ENCODE peak calls at places on chromosome 12, in seven cellular contexts. One of them, this sample, is unnamed.

GRCh38 chr12:69886101-69886500 is 61.1 kb downstream of the MYRFL start:
- DNase-seq in foreskin fibroblast: no peak
- DNase-seq in GM12865: no peak
- DNase-seq in CD8-positive, alpha-beta T cell: no peak
- DNase-seq in kidney: no peak
- DNase-seq in choroid plexus epithelial cell: no peak
- DNase-seq in dorsolateral prefrontal cortex: no peak
- DNase-seq in this sample: no peak

GRCh38 chr12:14784471-14784870 is 18.8 kb downstream of the WBP11 start:
- DNase-seq in foreskin fibroblast: no peak
- DNase-seq in GM12865: no peak
- DNase-seq in CD8-positive, alpha-beta T cell: no peak
- DNase-seq in kidney: no peak
- DNase-seq in choroid plexus epithelial cell: no peak
- DNase-seq in dorsolateral prefrontal cortex: no peak
- DNase-seq in this sample: no peak

GRCh38 chr12:107760207-107760816 is 625 bp downstream of the PRDM4 start:
- DNase-seq in foreskin fibroblast: no peak
- DNase-seq in GM12865: peak; percentile 45
- DNase-seq in CD8-positive, alpha-beta T cell: no peak
- DNase-seq in kidney: peak; percentile 78
- DNase-seq in choroid plexus epithelial cell: peak; percentile 14
- DNase-seq in dorsolateral prefrontal cortex: peak; percentile 52
- DNase-seq in this sample: peak; percentile 52

GRCh38 chr12:113077859-113078256 is 21.3 kb downstream of the DTX1 start:
- DNase-seq in foreskin fibroblast: no peak
- DNase-seq in GM12865: no peak
- DNase-seq in CD8-positive, alpha-beta T cell: no peak
- DNase-seq in kidney: peak; percentile 51
- DNase-seq in choroid plexus epithelial cell: no peak
- DNase-seq in dorsolateral prefrontal cortex: no peak
- DNase-seq in this sample: no peak

GRCh38 chr12:33115716-33116115 is 219.1 kb upstream of the PKP2 start:
- DNase-seq in foreskin fibroblast: no peak
- DNase-seq in GM12865: no peak
- DNase-seq in CD8-positive, alpha-beta T cell: no peak
- DNase-seq in kidney: no peak
- DNase-seq in choroid plexus epithelial cell: no peak
- DNase-seq in dorsolateral prefrontal cortex: no peak
- DNase-seq in this sample: no peak

GRCh38 chr12:95102916-95103671 is 29.7 kb upstream of the NR2C1 start:
- DNase-seq in foreskin fibroblast: peak; percentile 83
- DNase-seq in GM12865: peak; percentile 86
- DNase-seq in CD8-positive, alpha-beta T cell: no peak
- DNase-seq in kidney: no peak
- DNase-seq in choroid plexus epithelial cell: peak; percentile 83
- DNase-seq in dorsolateral prefrontal cortex: no peak
- DNase-seq in this sample: peak; percentile 84

GRCh38 chr12:139585-139984 is 73.0 kb downstream of the IQSEC3 start:
- DNase-seq in foreskin fibroblast: no peak
- DNase-seq in GM12865: no peak
- DNase-seq in CD8-positive, alpha-beta T cell: no peak
- DNase-seq in kidney: no peak
- DNase-seq in choroid plexus epithelial cell: peak; percentile 28
- DNase-seq in dorsolateral prefrontal cortex: no peak
- DNase-seq in this sample: no peak

GRCh38 chr12:81520064-81520945 is 238.8 kb downstream of the PPFIA2 start:
- DNase-seq in foreskin fibroblast: no peak
- DNase-seq in GM12865: peak; percentile 10
- DNase-seq in CD8-positive, alpha-beta T cell: no peak
- DNase-seq in kidney: no peak
- DNase-seq in choroid plexus epithelial cell: peak; percentile 39
- DNase-seq in dorsolateral prefrontal cortex: no peak
- DNase-seq in this sample: no peak

GRCh38 chr12:105315726-105316125 is 14.8 kb upstream of the C12orf75 start:
- DNase-seq in foreskin fibroblast: no peak
- DNase-seq in GM12865: no peak
- DNase-seq in CD8-positive, alpha-beta T cell: no peak
- DNase-seq in kidney: no peak
- DNase-seq in choroid plexus epithelial cell: no peak
- DNase-seq in dorsolateral prefrontal cortex: no peak
- DNase-seq in this sample: no peak

GRCh38 chr12:112151766-112152541 is 26.6 kb downstream of the TRAFD1 start:
- DNase-seq in foreskin fibroblast: no peak
- DNase-seq in GM12865: no peak
- DNase-seq in CD8-positive, alpha-beta T cell: no peak
- DNase-seq in kidney: no peak
- DNase-seq in choroid plexus epithelial cell: no peak
- DNase-seq in dorsolateral prefrontal cortex: peak; percentile 30
- DNase-seq in this sample: no peak

GRCh38 chr12:3176754-3177153 is 99.6 kb downstream of the TSPAN9 start:
- DNase-seq in foreskin fibroblast: no peak
- DNase-seq in GM12865: no peak
- DNase-seq in CD8-positive, alpha-beta T cell: no peak
- DNase-seq in kidney: peak; percentile 28
- DNase-seq in choroid plexus epithelial cell: no peak
- DNase-seq in dorsolateral prefrontal cortex: no peak
- DNase-seq in this sample: no peak

GRCh38 chr12:64890873-64891468 is 66.5 kb downstream of the TBC1D30 start:
- DNase-seq in foreskin fibroblast: peak; percentile 38
- DNase-seq in GM12865: peak; percentile 74
- DNase-seq in CD8-positive, alpha-beta T cell: no peak
- DNase-seq in kidney: no peak
- DNase-seq in choroid plexus epithelial cell: peak; percentile 78
- DNase-seq in dorsolateral prefrontal cortex: no peak
- DNase-seq in this sample: peak; percentile 22

GRCh38 chr12:30896461-30896860 is 30.1 kb upstream of the TSPAN11 start:
- DNase-seq in foreskin fibroblast: peak; percentile 10
- DNase-seq in GM12865: no peak
- DNase-seq in CD8-positive, alpha-beta T cell: no peak
- DNase-seq in kidney: no peak
- DNase-seq in choroid plexus epithelial cell: peak; percentile 48
- DNase-seq in dorsolateral prefrontal cortex: no peak
- DNase-seq in this sample: no peak

GRCh38 chr12:31204995-31205582 is 120.9 kb downstream of the SINHCAF start:
- DNase-seq in foreskin fibroblast: peak; percentile 8
- DNase-seq in GM12865: peak; percentile 65
- DNase-seq in CD8-positive, alpha-beta T cell: no peak
- DNase-seq in kidney: no peak
- DNase-seq in choroid plexus epithelial cell: peak; percentile 77
- DNase-seq in dorsolateral prefrontal cortex: no peak
- DNase-seq in this sample: peak; percentile 25

GRCh38 chr12:75554556-75554880 is 43.1 kb upstream of the KRR1 start:
- DNase-seq in foreskin fibroblast: no peak
- DNase-seq in GM12865: no peak
- DNase-seq in CD8-positive, alpha-beta T cell: no peak
- DNase-seq in kidney: no peak
- DNase-seq in choroid plexus epithelial cell: peak; percentile 54
- DNase-seq in dorsolateral prefrontal cortex: no peak
- DNase-seq in this sample: no peak

GRCh38 chr12:93577222-93577621 is 4.7 kb downstream of the SOCS2 start:
- DNase-seq in foreskin fibroblast: no peak
- DNase-seq in GM12865: no peak
- DNase-seq in CD8-positive, alpha-beta T cell: no peak
- DNase-seq in kidney: no peak
- DNase-seq in choroid plexus epithelial cell: no peak
- DNase-seq in dorsolateral prefrontal cortex: no peak
- DNase-seq in this sample: no peak

GRCh38 chr12:15856097-15856982 is 25.8 kb upstream of the STRAP start:
- DNase-seq in foreskin fibroblast: peak; percentile 56
- DNase-seq in GM12865: peak; percentile 72
- DNase-seq in CD8-positive, alpha-beta T cell: no peak
- DNase-seq in kidney: no peak
- DNase-seq in choroid plexus epithelial cell: peak; percentile 90
- DNase-seq in dorsolateral prefrontal cortex: no peak
- DNase-seq in this sample: peak; percentile 14

GRCh38 chr12:11958216-11959091 is 112.3 kb upstream of the BCL2L14 start:
- DNase-seq in foreskin fibroblast: peak; percentile 92
- DNase-seq in GM12865: peak; percentile 79
- DNase-seq in CD8-positive, alpha-beta T cell: no peak
- DNase-seq in kidney: no peak
- DNase-seq in choroid plexus epithelial cell: peak; percentile 98
- DNase-seq in dorsolateral prefrontal cortex: no peak
- DNase-seq in this sample: no peak

GRCh38 chr12:62429457-62429856 is 37.2 kb upstream of the MON2 start:
- DNase-seq in foreskin fibroblast: no peak
- DNase-seq in GM12865: no peak
- DNase-seq in CD8-positive, alpha-beta T cell: no peak
- DNase-seq in kidney: no peak
- DNase-seq in choroid plexus epithelial cell: no peak
- DNase-seq in dorsolateral prefrontal cortex: no peak
- DNase-seq in this sample: no peak

GRCh38 chr12:62435337-62436163 is 31.1 kb upstream of the MON2 start:
- DNase-seq in foreskin fibroblast: peak; percentile 49
- DNase-seq in GM12865: peak; percentile 68
- DNase-seq in CD8-positive, alpha-beta T cell: no peak
- DNase-seq in kidney: peak; percentile 78
- DNase-seq in choroid plexus epithelial cell: peak; percentile 80
- DNase-seq in dorsolateral prefrontal cortex: peak; percentile 59
- DNase-seq in this sample: peak; percentile 25

GRCh38 chr12:62436164-62436503 is 30.5 kb upstream of the MON2 start:
- DNase-seq in foreskin fibroblast: no peak
- DNase-seq in GM12865: peak; percentile 16
- DNase-seq in CD8-positive, alpha-beta T cell: no peak
- DNase-seq in kidney: no peak
- DNase-seq in choroid plexus epithelial cell: no peak
- DNase-seq in dorsolateral prefrontal cortex: no peak
- DNase-seq in this sample: no peak

GRCh38 chr12:62438098-62438692 is 28.4 kb upstream of the MON2 start:
- DNase-seq in foreskin fibroblast: peak; percentile 38
- DNase-seq in GM12865: peak; percentile 63
- DNase-seq in CD8-positive, alpha-beta T cell: peak; percentile 6
- DNase-seq in kidney: no peak
- DNase-seq in choroid plexus epithelial cell: peak; percentile 78
- DNase-seq in dorsolateral prefrontal cortex: peak; percentile 47
- DNase-seq in this sample: no peak

GRCh38 chr12:62434504-62435336 is 31.9 kb upstream of the MON2 start:
- DNase-seq in foreskin fibroblast: no peak
- DNase-seq in GM12865: peak; percentile 5
- DNase-seq in CD8-positive, alpha-beta T cell: no peak
- DNase-seq in kidney: no peak
- DNase-seq in choroid plexus epithelial cell: no peak
- DNase-seq in dorsolateral prefrontal cortex: no peak
- DNase-seq in this sample: no peak
- H3K4me3 ChIP-seq in foreskin fibroblast: peak overlapping the region; percentile 48
- H3K4me3 ChIP-seq in GM12865: peak overlapping the region; percentile 58
- H3K4me3 ChIP-seq in CD8-positive, alpha-beta T cell: peak overlapping the region; percentile 56
- H3K4me3 ChIP-seq in kidney: peak overlapping the region; percentile 62
- H3K4me3 ChIP-seq in choroid plexus epithelial cell: peak overlapping the region; percentile 55
- H3K4me3 ChIP-seq in dorsolateral prefrontal cortex: peak overlapping the region; percentile 57
- H3K4me3 ChIP-seq in this sample: peak overlapping the region; percentile 65

GRCh38 chr12:122882908-122883563 is 12.9 kb downstream of the VPS37B start:
- DNase-seq in foreskin fibroblast: no peak
- DNase-seq in GM12865: no peak
- DNase-seq in CD8-positive, alpha-beta T cell: no peak
- DNase-seq in kidney: no peak
- DNase-seq in choroid plexus epithelial cell: no peak
- DNase-seq in dorsolateral prefrontal cortex: no peak
- DNase-seq in this sample: no peak
- H3K4me3 ChIP-seq in foreskin fibroblast: no peak overlapping the region
- H3K4me3 ChIP-seq in GM12865: no peak overlapping the region
- H3K4me3 ChIP-seq in CD8-positive, alpha-beta T cell: no peak overlapping the region
- H3K4me3 ChIP-seq in kidney: no peak overlapping the region
- H3K4me3 ChIP-seq in choroid plexus epithelial cell: no peak overlapping the region
- H3K4me3 ChIP-seq in dorsolateral prefrontal cortex: no peak overlapping the region
- H3K4me3 ChIP-seq in this sample: no peak overlapping the region

GRCh38 chr12:49296034-49296835 is 1.3 kb downstream of the PRPH start:
- DNase-seq in foreskin fibroblast: no peak
- DNase-seq in GM12865: peak; percentile 61
- DNase-seq in CD8-positive, alpha-beta T cell: peak; percentile 30
- DNase-seq in kidney: peak; percentile 76
- DNase-seq in choroid plexus epithelial cell: no peak
- DNase-seq in dorsolateral prefrontal cortex: no peak
- DNase-seq in this sample: peak; percentile 62
- H3K4me3 ChIP-seq in foreskin fibroblast: no peak overlapping the region
- H3K4me3 ChIP-seq in GM12865: no peak overlapping the region
- H3K4me3 ChIP-seq in CD8-positive, alpha-beta T cell: peak overlapping the region; percentile 46
- H3K4me3 ChIP-seq in kidney: no peak overlapping the region
- H3K4me3 ChIP-seq in choroid plexus epithelial cell: no peak overlapping the region
- H3K4me3 ChIP-seq in dorsolateral prefrontal cortex: no peak overlapping the region
- H3K4me3 ChIP-seq in this sample: peak overlapping the region; percentile 40

GRCh38 chr12:92065018-92065499 is 80.6 kb downstream of the BTG1 start:
- DNase-seq in foreskin fibroblast: no peak
- DNase-seq in GM12865: peak; percentile 84
- DNase-seq in CD8-positive, alpha-beta T cell: no peak
- DNase-seq in kidney: no peak
- DNase-seq in choroid plexus epithelial cell: peak; percentile 54
- DNase-seq in dorsolateral prefrontal cortex: no peak
- DNase-seq in this sample: peak; percentile 38
- H3K4me3 ChIP-seq in foreskin fibroblast: no peak overlapping the region
- H3K4me3 ChIP-seq in GM12865: peak overlapping the region; percentile 7
- H3K4me3 ChIP-seq in CD8-positive, alpha-beta T cell: no peak overlapping the region
- H3K4me3 ChIP-seq in kidney: peak overlapping the region; percentile 1
- H3K4me3 ChIP-seq in choroid plexus epithelial cell: no peak overlapping the region
- H3K4me3 ChIP-seq in dorsolateral prefrontal cortex: peak overlapping the region; percentile 22
- H3K4me3 ChIP-seq in this sample: peak overlapping the region; percentile 8

GRCh38 chr12:116853507-116853906 is 27.7 kb downstream of the HRK start:
- DNase-seq in foreskin fibroblast: no peak
- DNase-seq in GM12865: no peak
- DNase-seq in CD8-positive, alpha-beta T cell: no peak
- DNase-seq in kidney: no peak
- DNase-seq in choroid plexus epithelial cell: no peak
- DNase-seq in dorsolateral prefrontal cortex: no peak
- DNase-seq in this sample: no peak

GRCh38 chr12:116849216-116849615 is 32.0 kb downstream of the HRK start:
- DNase-seq in foreskin fibroblast: no peak
- DNase-seq in GM12865: no peak
- DNase-seq in CD8-positive, alpha-beta T cell: no peak
- DNase-seq in kidney: no peak
- DNase-seq in choroid plexus epithelial cell: no peak
- DNase-seq in dorsolateral prefrontal cortex: no peak
- DNase-seq in this sample: no peak
- H3K4me3 ChIP-seq in foreskin fibroblast: no peak overlapping the region
- H3K4me3 ChIP-seq in GM12865: no peak overlapping the region
- H3K4me3 ChIP-seq in CD8-positive, alpha-beta T cell: no peak overlapping the region
- H3K4me3 ChIP-seq in kidney: no peak overlapping the region
- H3K4me3 ChIP-seq in choroid plexus epithelial cell: no peak overlapping the region
- H3K4me3 ChIP-seq in dorsolateral prefrontal cortex: no peak overlapping the region
- H3K4me3 ChIP-seq in this sample: no peak overlapping the region

GRCh38 chr12:77751939-77752338 is 78.8 kb upstream of the NAV3 start:
- DNase-seq in foreskin fibroblast: peak; percentile 7
- DNase-seq in GM12865: no peak
- DNase-seq in CD8-positive, alpha-beta T cell: no peak
- DNase-seq in kidney: no peak
- DNase-seq in choroid plexus epithelial cell: peak; percentile 61
- DNase-seq in dorsolateral prefrontal cortex: no peak
- DNase-seq in this sample: no peak
- H3K4me3 ChIP-seq in foreskin fibroblast: no peak overlapping the region
- H3K4me3 ChIP-seq in GM12865: no peak overlapping the region
- H3K4me3 ChIP-seq in CD8-positive, alpha-beta T cell: no peak overlapping the region
- H3K4me3 ChIP-seq in kidney: no peak overlapping the region
- H3K4me3 ChIP-seq in choroid plexus epithelial cell: no peak overlapping the region
- H3K4me3 ChIP-seq in dorsolateral prefrontal cortex: no peak overlapping the region
- H3K4me3 ChIP-seq in this sample: no peak overlapping the region